ENCODE peak calls at places on chromosomes 4 and X, in nine cellular contexts. A is EH, M is T-helper 2 cell, E is T-helper 17 cell, D is substantia nigra, V is breast epithelium, T is cardiac fibroblast, Q is nephron progenitor cell, O is SK-N-SH. Y is an unnamed sample.

GRCh38 chr4:8053688-8054449 is 104.7 kb downstream of the ABLIM2 start:
- DNase-seq in A (no peak), M (no peak), E (no peak), D (no peak), V (no peak), T (no peak), Q (no peak), O (no peak), Y (no peak)

GRCh38 chrX:97984641-97985040 is 1100.9 kb downstream of the RPA4 start:
- DNase-seq in A (peak; percentile 1), M (no peak), E (no peak), D (no peak), V (no peak), T (no peak), Q (no peak), O (no peak), Y (no peak)

GRCh38 chr4:952881-953573 is 20.3 kb downstream of the DGKQ start:
- DNase-seq in A (no peak), M (no peak), E (no peak), D (no peak), V (no peak), T (no peak), Q (no peak), O (peak; percentile 17), Y (peak; percentile 46)

GRCh38 chrX:39752820-39753219 is 344.9 kb downstream of the BCOR start:
- DNase-seq in A (peak; percentile 59), M (no peak), E (no peak), D (peak; percentile 30), V (no peak), T (peak; percentile 57), Q (no peak), O (no peak), Y (peak; percentile 57)

GRCh38 chrX:154761977-154762528 is 611 bp upstream of the DKC1 start:
- DNase-seq in A (no peak), M (no peak), E (no peak), D (no peak), V (no peak), T (no peak), Q (no peak), O (peak; percentile 48), Y (no peak)

GRCh38 chr4:22129454-22130075 is 181.0 kb upstream of the KCNIP4 start:
- DNase-seq in A (peak; percentile 43), M (no peak), E (no peak), D (no peak), V (no peak), T (peak; percentile 56), Q (peak; percentile 42), O (peak; percentile 25), Y (no peak)

GRCh38 chr4:1868293-1868692 is 2.9 kb upstream of the NSD2 start:
- DNase-seq in A (no peak), M (no peak), E (no peak), D (no peak), V (no peak), T (no peak), Q (no peak), O (no peak), Y (no peak)

GRCh38 chr4:75512336-75513211 is 1.6 kb downstream of the RCHY1 start:
- DNase-seq in A (peak; percentile 63), M (no peak), E (no peak), D (no peak), V (no peak), T (peak; percentile 72), Q (no peak), O (no peak), Y (no peak)

GRCh38 chrX:75547783-75548182 is 24.9 kb upstream of the ZDHHC15 start:
- DNase-seq in A (no peak), M (no peak), E (no peak), D (no peak), V (peak; percentile 54), T (peak; percentile 1), Q (no peak), O (no peak), Y (peak; percentile 71)